ENCODE peak calls at places on chromosomes 4 and X, in seven cellular contexts. J is fibroblast of lung, R is neuronal stem cell, W is esophagus squamous epithelium, E is sigmoid colon, D is GM12878, S is upper lobe of right lung. I is an unnamed sample.

GRCh38 chr4:186789671-186790070 is 66.0 kb upstream of the FAT1 start:
- DNase-seq in J (peak; percentile 53), R (no peak), W (no peak), E (no peak), D (no peak), S (no peak), I (no peak)

GRCh38 chr4:71262161-71262560 is 76.7 kb upstream of the SLC4A4 start:
- DNase-seq in J (peak; percentile 49), R (no peak), W (no peak), E (no peak), D (no peak), S (no peak), I (no peak)

GRCh38 chr4:55078987-55079386 is 46.4 kb downstream of the KDR start:
- DNase-seq in J (peak; percentile 15), R (no peak), W (no peak), E (no peak), D (no peak), S (no peak), I (no peak)

GRCh38 chrX:11331788-11332187 is 38.6 kb downstream of the AMELX start:
- DNase-seq in J (no peak), R (no peak), W (no peak), E (no peak), D (no peak), S (no peak), I (no peak)

GRCh38 chr4:173014836-173015235 is 153.8 kb upstream of the GALNT7 start:
- DNase-seq in J (no peak), R (no peak), W (no peak), E (no peak), D (no peak), S (no peak), I (no peak)

GRCh38 chr4:169270156-169270809 is 473 bp downstream of the SH3RF1 start:
- DNase-seq in J (peak; percentile 52), R (no peak), W (no peak), E (peak; percentile 70), D (no peak), S (peak; percentile 84), I (peak; percentile 67)

GRCh38 chr4:79865253-79865652 is 207.8 kb downstream of the ANTXR2 start:
- DNase-seq in J (peak; percentile 25), R (no peak), W (no peak), E (no peak), D (no peak), S (no peak), I (no peak)

GRCh38 chr4:61223385-61223784 is 23.3 kb downstream of the ADGRL3 start:
- DNase-seq in J (no peak), R (no peak), W (no peak), E (no peak), D (no peak), S (no peak), I (no peak)

GRCh38 chrX:151151668-151152267 is 24.6 kb upstream of the GPR50 start:
- DNase-seq in J (peak; percentile 63), R (peak; percentile 40), W (no peak), E (no peak), D (no peak), S (no peak), I (no peak)

GRCh38 chr4:25827897-25828296 is 34.9 kb downstream of the SEL1L3 start:
- DNase-seq in J (no peak), R (no peak), W (no peak), E (no peak), D (no peak), S (no peak), I (no peak)

GRCh38 chr4:164753873-164754488 is at the start of gene SMIM31:
- DNase-seq in J (no peak), R (no peak), W (no peak), E (no peak), D (no peak), S (no peak), I (no peak)

GRCh38 chrX:129622757-129623301 is 31.9 kb downstream of the APLN start:
- DNase-seq in J (no peak), R (peak; percentile 43), W (no peak), E (peak; percentile 14), D (no peak), S (no peak), I (no peak)

GRCh38 chr4:154528866-154529265 is 21.3 kb downstream of the PLRG1 start:
- DNase-seq in J (no peak), R (no peak), W (no peak), E (no peak), D (no peak), S (no peak), I (no peak)

GRCh38 chr4:6409381-6409780 is 63.0 kb downstream of the PPP2R2C start:
- DNase-seq in J (no peak), R (no peak), W (no peak), E (no peak), D (no peak), S (no peak), I (no peak)

GRCh38 chr4:175253184-175253902 is 335.2 kb downstream of the ADAM29 start:
- DNase-seq in J (no peak), R (no peak), W (no peak), E (no peak), D (no peak), S (no peak), I (no peak)

GRCh38 chrX:71492086-71493065 is 40.5 kb upstream of the OGT start:
- DNase-seq in J (peak; percentile 41), R (no peak), W (no peak), E (peak; percentile 77), D (no peak), S (peak; percentile 77), I (peak; percentile 35)

GRCh38 chr4:2251795-2252529 is 9.9 kb downstream of the MXD4 start:
- DNase-seq in J (no peak), R (no peak), W (no peak), E (peak; percentile 56), D (no peak), S (peak; percentile 52), I (peak; percentile 30)

GRCh38 chr4:53061467-53061866 is 199.3 kb downstream of the RASL11B start:
- DNase-seq in J (no peak), R (no peak), W (no peak), E (no peak), D (no peak), S (no peak), I (no peak)

GRCh38 chrX:7330971-7331746 is 183.2 kb upstream of the PUDP start:
- DNase-seq in J (peak; percentile 84), R (no peak), W (no peak), E (no peak), D (no peak), S (no peak), I (peak; percentile 75)

GRCh38 chr4:172134536-172134935 is 321.3 kb downstream of the GALNTL6 start:
- DNase-seq in J (no peak), R (no peak), W (no peak), E (no peak), D (no peak), S (no peak), I (no peak)

DNA sequence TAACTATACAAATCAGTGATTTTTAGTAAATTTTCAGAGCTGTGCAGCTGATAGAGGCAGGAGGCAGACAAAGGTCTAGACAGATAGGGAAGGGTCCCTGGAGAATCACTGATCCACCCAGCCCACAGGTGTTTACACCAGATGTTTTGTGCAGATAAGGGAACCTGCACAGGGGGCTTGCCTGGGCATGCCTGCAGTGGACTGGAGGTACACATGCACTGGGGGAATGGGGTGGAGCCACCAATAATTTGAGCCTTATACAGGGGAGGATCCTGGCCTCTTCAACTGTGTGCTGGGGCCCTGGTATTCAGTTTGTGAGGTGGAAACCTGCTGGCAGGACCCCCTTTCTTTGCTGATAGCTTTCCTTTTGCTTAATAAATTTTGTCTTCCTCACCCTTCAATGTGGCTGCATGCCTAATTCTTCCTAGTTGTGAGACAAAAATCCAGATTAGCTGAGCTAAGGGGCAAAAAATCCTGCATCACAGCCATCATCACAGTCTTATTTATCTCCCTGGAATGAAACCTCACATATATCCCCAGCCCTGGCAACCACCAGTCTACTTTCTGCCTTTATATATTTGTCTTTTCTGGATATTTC is 102.8 kb downstream of the KDM6A start:
- DNase-seq in J (no peak), R (no peak), W (no peak), E (no peak), D (no peak), S (no peak), I (no peak)
- H3K27ac ChIP-seq in J (no peak overlapping the region), R (no peak overlapping the region), W (no peak overlapping the region), E (no peak overlapping the region), D (peak overlapping the region; percentile 33), S (no peak overlapping the region), I (no peak overlapping the region)

DNA sequence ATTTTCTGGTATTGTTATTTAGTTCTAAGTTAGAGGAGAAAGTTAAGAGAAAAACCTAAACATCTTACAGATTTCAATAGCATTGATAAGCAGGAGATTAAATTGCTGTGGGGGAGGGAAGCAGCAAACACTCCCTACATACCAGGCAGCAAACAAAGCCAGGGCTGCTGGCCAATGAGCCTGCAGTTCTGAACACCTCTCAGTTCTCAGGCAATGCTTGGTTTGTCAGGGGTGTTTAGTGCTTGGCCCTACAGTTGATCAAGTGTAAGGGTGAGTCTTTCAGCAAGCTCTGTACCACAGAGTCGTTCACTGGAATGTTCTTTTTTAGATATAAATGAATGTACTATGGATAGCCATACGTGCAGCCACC is 38.6 kb downstream of the EGFL6 start:
- DNase-seq in J (no peak), R (no peak), W (no peak), E (no peak), D (no peak), S (no peak), I (no peak)
- H3K4me1 ChIP-seq in J (no peaks in the 10 kb centered on the region), R (peaks cover 4% of the 10 kb centered on the region), W (no peaks in the 10 kb centered on the region), E (no peaks in the 10 kb centered on the region), D (no peaks in the 10 kb centered on the region), S (no peaks in the 10 kb centered on the region), I (no peaks in the 10 kb centered on the region)

DNA sequence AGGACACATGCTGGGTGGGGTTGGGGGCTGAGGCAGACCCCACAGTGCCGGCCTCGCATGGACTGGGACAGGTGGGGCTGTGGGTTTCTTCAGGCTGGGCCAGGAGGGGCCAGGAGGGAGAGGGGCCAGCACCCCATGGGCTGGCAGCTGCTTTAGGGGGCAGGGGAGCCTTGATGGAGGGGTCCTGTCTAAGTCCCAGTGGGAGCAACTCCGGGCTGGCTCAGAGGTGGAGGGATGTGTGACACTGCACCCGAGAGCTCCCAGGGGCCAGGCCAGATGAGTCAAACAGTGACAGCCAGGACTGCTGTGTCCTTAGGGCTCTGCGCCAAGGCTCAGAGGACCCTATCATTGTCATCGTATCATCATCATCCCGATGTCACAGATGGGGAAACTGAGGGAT is 4.4 kb upstream of the ABLIM2 start:
- DNase-seq in J (no peak), R (no peak), W (no peak), E (no peak), D (no peak), S (no peak), I (no peak)
- H3K27ac ChIP-seq in J (no peak overlapping the region), R (no peak overlapping the region), W (no peak overlapping the region), E (no peak overlapping the region), D (no peak overlapping the region), S (no peak overlapping the region), I (no peak overlapping the region)

GRCh38 chr4:140092094-140092820 is 61.7 kb downstream of the MAML3 start:
- DNase-seq in J (no peak), R (peak; percentile 83), W (no peak), E (no peak), D (no peak), S (peak; percentile 66), I (peak; percentile 40)

GRCh38 chr4:140090215-140090731 is 63.7 kb downstream of the MAML3 start:
- DNase-seq in J (no peak), R (no peak), W (no peak), E (no peak), D (no peak), S (no peak), I (no peak)

GRCh38 chr4:140088317-140088967 is 65.5 kb downstream of the MAML3 start:
- DNase-seq in J (no peak), R (no peak), W (no peak), E (no peak), D (no peak), S (no peak), I (no peak)

GRCh38 chr4:140091305-140091704 is 62.7 kb downstream of the MAML3 start:
- DNase-seq in J (no peak), R (no peak), W (no peak), E (no peak), D (no peak), S (no peak), I (no peak)

GRCh38 chr4:140089216-140089615 is 64.8 kb downstream of the MAML3 start:
- DNase-seq in J (no peak), R (no peak), W (no peak), E (no peak), D (no peak), S (no peak), I (no peak)
- H3K4me1 ChIP-seq in J (peaks cover 11% of the 10 kb centered on the region), R (peaks cover 26% of the 10 kb centered on the region), W (peaks cover 6% of the 10 kb centered on the region), E (peaks cover 28% of the 10 kb centered on the region), D (no peaks in the 10 kb centered on the region), S (peaks cover 51% of the 10 kb centered on the region), I (peaks cover 20% of the 10 kb centered on the region)